ENCODE peak calls at places on chromosomes 4 and X, in ten cellular contexts. One of them, this sample, is unnamed.
A peak's percentile ranks its signal among the peaks of the same experiment; 100 is the strongest.

GRCh38 chr4:64407000-64407399 is 2.2 kb downstream of the TECRL start:
- DNase-seq in Right ventricle myocardium superior: no peak
- DNase-seq in amygdala: no peak
- DNase-seq in GM12865: no peak
- DNase-seq in bronchial epithelial cell: peak; percentile 10
- DNase-seq in activated gamma-delta T cell treated with anti-CD3 and anti-CD28 coated beads, Interleukin-2, amount 50 U/mL, for 16 hours: no peak
- DNase-seq in stimulated activated CD8-positive, alpha-beta memory T cell treated with anti-CD3 and anti-CD28 coated beads, Interleukin-12 subunit alpha, Interleukin-12 subunit beta, amount 100 ng/mL, for 4 hours: no peak
- DNase-seq in stimulated activated naive CD8-positive, alpha-beta T cell treated with anti-CD3 and anti-CD28 coated beads, Interleukin-15, Interleukin-2, amounts not matched to agents 100 U/mL and 50 U/mL, for 24 hours: no peak
- DNase-seq in activated CD4-positive, alpha-beta T cell treated with anti-CD3 and anti-CD28 coated beads for 24 hours: no peak
- DNase-seq in sigmoid colon: no peak
- DNase-seq in this sample: no peak

GRCh38 chrX:2689773-2690666 is 1.1 kb upstream of the CD99 start:
- DNase-seq in stimulated activated CD8-positive, alpha-beta memory T cell treated with anti-CD3 and anti-CD28 coated beads, Interleukin-12 subunit alpha, Interleukin-12 subunit beta, amount 100 ng/mL, for 4 hours: no peak
- DNase-seq in Right ventricle myocardium superior: no peak
- DNase-seq in activated gamma-delta T cell treated with anti-CD3 and anti-CD28 coated beads, Interleukin-2, amount 50 U/mL, for 16 hours: no peak
- DNase-seq in amygdala: no peak
- DNase-seq in sigmoid colon: no peak
- DNase-seq in stimulated activated naive CD8-positive, alpha-beta T cell treated with anti-CD3 and anti-CD28 coated beads, Interleukin-15, Interleukin-2, amounts not matched to agents 100 U/mL and 50 U/mL, for 24 hours: no peak
- DNase-seq in GM12865: no peak
- DNase-seq in activated CD4-positive, alpha-beta T cell treated with anti-CD3 and anti-CD28 coated beads for 24 hours: no peak
- DNase-seq in bronchial epithelial cell: no peak
- DNase-seq in this sample: no peak

GRCh38 chrX:25600776-25601175 is 537.4 kb upstream of the MAGEB18 start:
- DNase-seq in amygdala: no peak
- DNase-seq in activated gamma-delta T cell treated with anti-CD3 and anti-CD28 coated beads, Interleukin-2, amount 50 U/mL, for 16 hours: no peak
- DNase-seq in stimulated activated naive CD8-positive, alpha-beta T cell treated with anti-CD3 and anti-CD28 coated beads, Interleukin-15, Interleukin-2, amounts not matched to agents 100 U/mL and 50 U/mL, for 24 hours: no peak
- DNase-seq in sigmoid colon: no peak
- DNase-seq in Right ventricle myocardium superior: no peak
- DNase-seq in stimulated activated CD8-positive, alpha-beta memory T cell treated with anti-CD3 and anti-CD28 coated beads, Interleukin-12 subunit alpha, Interleukin-12 subunit beta, amount 100 ng/mL, for 4 hours: no peak
- DNase-seq in GM12865: no peak
- DNase-seq in activated CD4-positive, alpha-beta T cell treated with anti-CD3 and anti-CD28 coated beads for 24 hours: no peak
- DNase-seq in bronchial epithelial cell: no peak
- DNase-seq in this sample: no peak

GRCh38 chr4:103719320-103720204 is at the start of gene TACR3:
- DNase-seq in stimulated activated CD8-positive, alpha-beta memory T cell treated with anti-CD3 and anti-CD28 coated beads, Interleukin-12 subunit alpha, Interleukin-12 subunit beta, amount 100 ng/mL, for 4 hours: no peak
- DNase-seq in bronchial epithelial cell: no peak
- DNase-seq in GM12865: no peak
- DNase-seq in Right ventricle myocardium superior: no peak
- DNase-seq in activated CD4-positive, alpha-beta T cell treated with anti-CD3 and anti-CD28 coated beads for 24 hours: no peak
- DNase-seq in activated gamma-delta T cell treated with anti-CD3 and anti-CD28 coated beads, Interleukin-2, amount 50 U/mL, for 16 hours: no peak
- DNase-seq in sigmoid colon: peak; percentile 56
- DNase-seq in stimulated activated naive CD8-positive, alpha-beta T cell treated with anti-CD3 and anti-CD28 coated beads, Interleukin-15, Interleukin-2, amounts not matched to agents 100 U/mL and 50 U/mL, for 24 hours: no peak
- DNase-seq in amygdala: no peak
- DNase-seq in this sample: no peak

GRCh38 chrX:154731881-154732280 is 19.0 kb downstream of the GAB3 start:
- DNase-seq in activated CD4-positive, alpha-beta T cell treated with anti-CD3 and anti-CD28 coated beads for 24 hours: no peak
- DNase-seq in GM12865: no peak
- DNase-seq in stimulated activated naive CD8-positive, alpha-beta T cell treated with anti-CD3 and anti-CD28 coated beads, Interleukin-15, Interleukin-2, amounts not matched to agents 100 U/mL and 50 U/mL, for 24 hours: no peak
- DNase-seq in amygdala: no peak
- DNase-seq in stimulated activated CD8-positive, alpha-beta memory T cell treated with anti-CD3 and anti-CD28 coated beads, Interleukin-12 subunit alpha, Interleukin-12 subunit beta, amount 100 ng/mL, for 4 hours: no peak
- DNase-seq in Right ventricle myocardium superior: no peak
- DNase-seq in activated gamma-delta T cell treated with anti-CD3 and anti-CD28 coated beads, Interleukin-2, amount 50 U/mL, for 16 hours: no peak
- DNase-seq in bronchial epithelial cell: no peak
- DNase-seq in sigmoid colon: no peak
- DNase-seq in this sample: peak; percentile 25

GRCh38 chrX:120144178-120144844 is 14.1 kb upstream of the RHOXF2 start:
- DNase-seq in activated gamma-delta T cell treated with anti-CD3 and anti-CD28 coated beads, Interleukin-2, amount 50 U/mL, for 16 hours: no peak
- DNase-seq in GM12865: peak; percentile 9
- DNase-seq in bronchial epithelial cell: no peak
- DNase-seq in Right ventricle myocardium superior: peak; percentile 43
- DNase-seq in amygdala: no peak
- DNase-seq in stimulated activated CD8-positive, alpha-beta memory T cell treated with anti-CD3 and anti-CD28 coated beads, Interleukin-12 subunit alpha, Interleukin-12 subunit beta, amount 100 ng/mL, for 4 hours: no peak
- DNase-seq in activated CD4-positive, alpha-beta T cell treated with anti-CD3 and anti-CD28 coated beads for 24 hours: no peak
- DNase-seq in stimulated activated naive CD8-positive, alpha-beta T cell treated with anti-CD3 and anti-CD28 coated beads, Interleukin-15, Interleukin-2, amounts not matched to agents 100 U/mL and 50 U/mL, for 24 hours: peak; percentile 5
- DNase-seq in sigmoid colon: no peak
- DNase-seq in this sample: no peak

GRCh38 chrX:110732274-110732673 is 63.3 kb downstream of the CHRDL1 start:
- DNase-seq in stimulated activated CD8-positive, alpha-beta memory T cell treated with anti-CD3 and anti-CD28 coated beads, Interleukin-12 subunit alpha, Interleukin-12 subunit beta, amount 100 ng/mL, for 4 hours: no peak
- DNase-seq in activated CD4-positive, alpha-beta T cell treated with anti-CD3 and anti-CD28 coated beads for 24 hours: no peak
- DNase-seq in activated gamma-delta T cell treated with anti-CD3 and anti-CD28 coated beads, Interleukin-2, amount 50 U/mL, for 16 hours: no peak
- DNase-seq in bronchial epithelial cell: no peak
- DNase-seq in sigmoid colon: no peak
- DNase-seq in Right ventricle myocardium superior: no peak
- DNase-seq in amygdala: no peak
- DNase-seq in GM12865: no peak
- DNase-seq in stimulated activated naive CD8-positive, alpha-beta T cell treated with anti-CD3 and anti-CD28 coated beads, Interleukin-15, Interleukin-2, amounts not matched to agents 100 U/mL and 50 U/mL, for 24 hours: no peak
- DNase-seq in this sample: no peak

GRCh38 chr4:151472711-151473110 is 63.7 kb downstream of the FHIP1A start:
- DNase-seq in bronchial epithelial cell: no peak
- DNase-seq in sigmoid colon: no peak
- DNase-seq in activated gamma-delta T cell treated with anti-CD3 and anti-CD28 coated beads, Interleukin-2, amount 50 U/mL, for 16 hours: no peak
- DNase-seq in GM12865: no peak
- DNase-seq in stimulated activated naive CD8-positive, alpha-beta T cell treated with anti-CD3 and anti-CD28 coated beads, Interleukin-15, Interleukin-2, amounts not matched to agents 100 U/mL and 50 U/mL, for 24 hours: no peak
- DNase-seq in stimulated activated CD8-positive, alpha-beta memory T cell treated with anti-CD3 and anti-CD28 coated beads, Interleukin-12 subunit alpha, Interleukin-12 subunit beta, amount 100 ng/mL, for 4 hours: no peak
- DNase-seq in activated CD4-positive, alpha-beta T cell treated with anti-CD3 and anti-CD28 coated beads for 24 hours: no peak
- DNase-seq in Right ventricle myocardium superior: no peak
- DNase-seq in amygdala: no peak
- DNase-seq in this sample: no peak

GRCh38 chr4:141347738-141348524 is 127.2 kb downstream of the ZNF330 start:
- DNase-seq in bronchial epithelial cell: peak; percentile 51
- DNase-seq in stimulated activated naive CD8-positive, alpha-beta T cell treated with anti-CD3 and anti-CD28 coated beads, Interleukin-15, Interleukin-2, amounts not matched to agents 100 U/mL and 50 U/mL, for 24 hours: no peak
- DNase-seq in GM12865: peak; percentile 54
- DNase-seq in activated CD4-positive, alpha-beta T cell treated with anti-CD3 and anti-CD28 coated beads for 24 hours: no peak
- DNase-seq in activated gamma-delta T cell treated with anti-CD3 and anti-CD28 coated beads, Interleukin-2, amount 50 U/mL, for 16 hours: no peak
- DNase-seq in Right ventricle myocardium superior: no peak
- DNase-seq in stimulated activated CD8-positive, alpha-beta memory T cell treated with anti-CD3 and anti-CD28 coated beads, Interleukin-12 subunit alpha, Interleukin-12 subunit beta, amount 100 ng/mL, for 4 hours: no peak
- DNase-seq in amygdala: no peak
- DNase-seq in sigmoid colon: no peak
- DNase-seq in this sample: no peak

GRCh38 chr4:140005699-140006098 is 148.3 kb downstream of the MAML3 start:
- DNase-seq in activated gamma-delta T cell treated with anti-CD3 and anti-CD28 coated beads, Interleukin-2, amount 50 U/mL, for 16 hours: no peak
- DNase-seq in stimulated activated CD8-positive, alpha-beta memory T cell treated with anti-CD3 and anti-CD28 coated beads, Interleukin-12 subunit alpha, Interleukin-12 subunit beta, amount 100 ng/mL, for 4 hours: no peak
- DNase-seq in activated CD4-positive, alpha-beta T cell treated with anti-CD3 and anti-CD28 coated beads for 24 hours: no peak
- DNase-seq in stimulated activated naive CD8-positive, alpha-beta T cell treated with anti-CD3 and anti-CD28 coated beads, Interleukin-15, Interleukin-2, amounts not matched to agents 100 U/mL and 50 U/mL, for 24 hours: no peak
- DNase-seq in Right ventricle myocardium superior: no peak
- DNase-seq in GM12865: no peak
- DNase-seq in bronchial epithelial cell: peak; percentile 33
- DNase-seq in sigmoid colon: no peak
- DNase-seq in amygdala: no peak
- DNase-seq in this sample: no peak

GRCh38 chrX:24768556-24768955 is 74.8 kb downstream of the POLA1 start:
- DNase-seq in activated gamma-delta T cell treated with anti-CD3 and anti-CD28 coated beads, Interleukin-2, amount 50 U/mL, for 16 hours: no peak
- DNase-seq in activated CD4-positive, alpha-beta T cell treated with anti-CD3 and anti-CD28 coated beads for 24 hours: no peak
- DNase-seq in amygdala: no peak
- DNase-seq in bronchial epithelial cell: no peak
- DNase-seq in sigmoid colon: no peak
- DNase-seq in stimulated activated CD8-positive, alpha-beta memory T cell treated with anti-CD3 and anti-CD28 coated beads, Interleukin-12 subunit alpha, Interleukin-12 subunit beta, amount 100 ng/mL, for 4 hours: no peak
- DNase-seq in Right ventricle myocardium superior: no peak
- DNase-seq in GM12865: no peak
- DNase-seq in stimulated activated naive CD8-positive, alpha-beta T cell treated with anti-CD3 and anti-CD28 coated beads, Interleukin-15, Interleukin-2, amounts not matched to agents 100 U/mL and 50 U/mL, for 24 hours: no peak
- DNase-seq in this sample: no peak

GRCh38 chr4:141329174-141329569 is 108.5 kb downstream of the ZNF330 start:
- DNase-seq in activated CD4-positive, alpha-beta T cell treated with anti-CD3 and anti-CD28 coated beads for 24 hours: no peak
- DNase-seq in amygdala: no peak
- DNase-seq in sigmoid colon: no peak
- DNase-seq in stimulated activated naive CD8-positive, alpha-beta T cell treated with anti-CD3 and anti-CD28 coated beads, Interleukin-15, Interleukin-2, amounts not matched to agents 100 U/mL and 50 U/mL, for 24 hours: no peak
- DNase-seq in bronchial epithelial cell: peak; percentile 48
- DNase-seq in activated gamma-delta T cell treated with anti-CD3 and anti-CD28 coated beads, Interleukin-2, amount 50 U/mL, for 16 hours: no peak
- DNase-seq in stimulated activated CD8-positive, alpha-beta memory T cell treated with anti-CD3 and anti-CD28 coated beads, Interleukin-12 subunit alpha, Interleukin-12 subunit beta, amount 100 ng/mL, for 4 hours: no peak
- DNase-seq in GM12865: no peak
- DNase-seq in Right ventricle myocardium superior: no peak
- DNase-seq in this sample: no peak

GRCh38 chr4:94676910-94677309 is 80.8 kb upstream of the BMPR1B start:
- DNase-seq in sigmoid colon: no peak
- DNase-seq in stimulated activated CD8-positive, alpha-beta memory T cell treated with anti-CD3 and anti-CD28 coated beads, Interleukin-12 subunit alpha, Interleukin-12 subunit beta, amount 100 ng/mL, for 4 hours: no peak
- DNase-seq in stimulated activated naive CD8-positive, alpha-beta T cell treated with anti-CD3 and anti-CD28 coated beads, Interleukin-15, Interleukin-2, amounts not matched to agents 100 U/mL and 50 U/mL, for 24 hours: no peak
- DNase-seq in bronchial epithelial cell: no peak
- DNase-seq in activated gamma-delta T cell treated with anti-CD3 and anti-CD28 coated beads, Interleukin-2, amount 50 U/mL, for 16 hours: no peak
- DNase-seq in Right ventricle myocardium superior: no peak
- DNase-seq in activated CD4-positive, alpha-beta T cell treated with anti-CD3 and anti-CD28 coated beads for 24 hours: no peak
- DNase-seq in amygdala: no peak
- DNase-seq in GM12865: no peak
- DNase-seq in this sample: no peak

GRCh38 chr4:7805533-7806079 is 134.1 kb downstream of the AFAP1 start:
- DNase-seq in amygdala: no peak
- DNase-seq in stimulated activated naive CD8-positive, alpha-beta T cell treated with anti-CD3 and anti-CD28 coated beads, Interleukin-15, Interleukin-2, amounts not matched to agents 100 U/mL and 50 U/mL, for 24 hours: no peak
- DNase-seq in sigmoid colon: no peak
- DNase-seq in GM12865: no peak
- DNase-seq in stimulated activated CD8-positive, alpha-beta memory T cell treated with anti-CD3 and anti-CD28 coated beads, Interleukin-12 subunit alpha, Interleukin-12 subunit beta, amount 100 ng/mL, for 4 hours: no peak
- DNase-seq in activated gamma-delta T cell treated with anti-CD3 and anti-CD28 coated beads, Interleukin-2, amount 50 U/mL, for 16 hours: no peak
- DNase-seq in bronchial epithelial cell: peak; percentile 89
- DNase-seq in Right ventricle myocardium superior: peak; percentile 59
- DNase-seq in activated CD4-positive, alpha-beta T cell treated with anti-CD3 and anti-CD28 coated beads for 24 hours: no peak
- DNase-seq in this sample: peak; percentile 93

GRCh38 chr4:181756451-181756850 is 486.8 kb upstream of the TENM3 start:
- DNase-seq in GM12865: no peak
- DNase-seq in stimulated activated CD8-positive, alpha-beta memory T cell treated with anti-CD3 and anti-CD28 coated beads, Interleukin-12 subunit alpha, Interleukin-12 subunit beta, amount 100 ng/mL, for 4 hours: no peak
- DNase-seq in sigmoid colon: no peak
- DNase-seq in amygdala: no peak
- DNase-seq in stimulated activated naive CD8-positive, alpha-beta T cell treated with anti-CD3 and anti-CD28 coated beads, Interleukin-15, Interleukin-2, amounts not matched to agents 100 U/mL and 50 U/mL, for 24 hours: no peak
- DNase-seq in bronchial epithelial cell: no peak
- DNase-seq in activated CD4-positive, alpha-beta T cell treated with anti-CD3 and anti-CD28 coated beads for 24 hours: no peak
- DNase-seq in Right ventricle myocardium superior: no peak
- DNase-seq in activated gamma-delta T cell treated with anti-CD3 and anti-CD28 coated beads, Interleukin-2, amount 50 U/mL, for 16 hours: no peak
- DNase-seq in this sample: no peak

GRCh38 chr4:152100378-152101201 is 339.8 kb upstream of the GATB start:
- DNase-seq in activated CD4-positive, alpha-beta T cell treated with anti-CD3 and anti-CD28 coated beads for 24 hours: peak; percentile 43
- DNase-seq in sigmoid colon: no peak
- DNase-seq in GM12865: peak; percentile 61
- DNase-seq in stimulated activated naive CD8-positive, alpha-beta T cell treated with anti-CD3 and anti-CD28 coated beads, Interleukin-15, Interleukin-2, amounts not matched to agents 100 U/mL and 50 U/mL, for 24 hours: peak; percentile 63
- DNase-seq in activated gamma-delta T cell treated with anti-CD3 and anti-CD28 coated beads, Interleukin-2, amount 50 U/mL, for 16 hours: peak; percentile 63
- DNase-seq in bronchial epithelial cell: peak; percentile 85
- DNase-seq in amygdala: peak; percentile 21
- DNase-seq in Right ventricle myocardium superior: no peak
- DNase-seq in stimulated activated CD8-positive, alpha-beta memory T cell treated with anti-CD3 and anti-CD28 coated beads, Interleukin-12 subunit alpha, Interleukin-12 subunit beta, amount 100 ng/mL, for 4 hours: peak; percentile 49
- DNase-seq in this sample: peak; percentile 61

GRCh38 chr4:23999714-24000113 is 109.9 kb upstream of the PPARGC1A start:
- DNase-seq in GM12865: no peak
- DNase-seq in stimulated activated CD8-positive, alpha-beta memory T cell treated with anti-CD3 and anti-CD28 coated beads, Interleukin-12 subunit alpha, Interleukin-12 subunit beta, amount 100 ng/mL, for 4 hours: no peak
- DNase-seq in activated gamma-delta T cell treated with anti-CD3 and anti-CD28 coated beads, Interleukin-2, amount 50 U/mL, for 16 hours: no peak
- DNase-seq in sigmoid colon: no peak
- DNase-seq in activated CD4-positive, alpha-beta T cell treated with anti-CD3 and anti-CD28 coated beads for 24 hours: no peak
- DNase-seq in amygdala: no peak
- DNase-seq in stimulated activated naive CD8-positive, alpha-beta T cell treated with anti-CD3 and anti-CD28 coated beads, Interleukin-15, Interleukin-2, amounts not matched to agents 100 U/mL and 50 U/mL, for 24 hours: no peak
- DNase-seq in bronchial epithelial cell: peak; percentile 25
- DNase-seq in Right ventricle myocardium superior: no peak
- DNase-seq in this sample: peak; percentile 35

GRCh38 chrX:19990225-19990518 is 689 bp downstream of the BCLAF3 start:
- DNase-seq in activated gamma-delta T cell treated with anti-CD3 and anti-CD28 coated beads, Interleukin-2, amount 50 U/mL, for 16 hours: no peak
- DNase-seq in amygdala: no peak
- DNase-seq in activated CD4-positive, alpha-beta T cell treated with anti-CD3 and anti-CD28 coated beads for 24 hours: no peak
- DNase-seq in Right ventricle myocardium superior: no peak
- DNase-seq in GM12865: no peak
- DNase-seq in stimulated activated naive CD8-positive, alpha-beta T cell treated with anti-CD3 and anti-CD28 coated beads, Interleukin-15, Interleukin-2, amounts not matched to agents 100 U/mL and 50 U/mL, for 24 hours: no peak
- DNase-seq in stimulated activated CD8-positive, alpha-beta memory T cell treated with anti-CD3 and anti-CD28 coated beads, Interleukin-12 subunit alpha, Interleukin-12 subunit beta, amount 100 ng/mL, for 4 hours: no peak
- DNase-seq in bronchial epithelial cell: peak; percentile 2
- DNase-seq in sigmoid colon: no peak
- DNase-seq in this sample: no peak

GRCh38 chr4:145887241-145887964 is 51.2 kb downstream of the ZNF827 start:
- DNase-seq in amygdala: peak; percentile 12
- DNase-seq in sigmoid colon: peak; percentile 83
- DNase-seq in activated CD4-positive, alpha-beta T cell treated with anti-CD3 and anti-CD28 coated beads for 24 hours: no peak
- DNase-seq in stimulated activated CD8-positive, alpha-beta memory T cell treated with anti-CD3 and anti-CD28 coated beads, Interleukin-12 subunit alpha, Interleukin-12 subunit beta, amount 100 ng/mL, for 4 hours: no peak
- DNase-seq in activated gamma-delta T cell treated with anti-CD3 and anti-CD28 coated beads, Interleukin-2, amount 50 U/mL, for 16 hours: no peak
- DNase-seq in Right ventricle myocardium superior: no peak
- DNase-seq in bronchial epithelial cell: peak; percentile 22
- DNase-seq in GM12865: peak; percentile 45
- DNase-seq in stimulated activated naive CD8-positive, alpha-beta T cell treated with anti-CD3 and anti-CD28 coated beads, Interleukin-15, Interleukin-2, amounts not matched to agents 100 U/mL and 50 U/mL, for 24 hours: no peak
- DNase-seq in this sample: peak; percentile 31

This sample was measured in kidney tubule cell.